ENCODE peak calls at places on chromosomes 1 and 21, in four cellular contexts. J is GM23338; C is activated CD8-positive, alpha-beta memory T cell treated with anti-CD3 and anti-CD28 coated beads, Interleukin-2, amount 50 U/mL, for 48 hours; N is OCI-LY7. V is an unnamed sample.

GRCh38 chr1:6599141-6599975 is 3.3 kb downstream of the KLHL21 start:
- DNase-seq in J (no peak), C (peak), N (peak), V (peak)

GRCh38 chr1:218823291-218823900 is 350.3 kb upstream of the LYPLAL1 start:
- DNase-seq in J (no peak), C (no peak), N (no peak), V (no peak)

GRCh38 chr1:226577401-226578180 is 29.0 kb downstream of the STUM start:
- DNase-seq in J (peak), C (no peak), N (no peak), V (no peak)

GRCh38 chr1:65751961-65752360 is 40.7 kb upstream of the PDE4B start:
- DNase-seq in J (no peak), C (no peak), N (no peak), V (no peak)

GRCh38 chr1:157878059-157878458 is 36.5 kb upstream of the CD5L start:
- DNase-seq in J (peak), C (no peak), N (peak), V (no peak)

GRCh38 chr1:93871356-93871755 is 7.7 kb downstream of the DNTTIP2 start:
- DNase-seq in J (no peak), C (no peak), N (no peak), V (no peak)

GRCh38 chr1:225754940-225755635 is 22.5 kb upstream of the SRP9 start:
- DNase-seq in J (no peak), C (no peak), N (no peak), V (no peak)

GRCh38 chr1:110430366-110430765 is 20.6 kb upstream of the PROK1 start:
- DNase-seq in J (no peak), C (no peak), N (peak), V (no peak)

GRCh38 chr1:24643362-24644346 is 552 bp downstream of the SRRM1 start:
- DNase-seq in J (peak), C (no peak), N (peak), V (peak)

GRCh38 chr1:23246274-23246673 is 29.0 kb upstream of the HTR1D start:
- DNase-seq in J (no peak), C (no peak), N (no peak), V (no peak)

GRCh38 chr1:38558476-38559179 is 300.9 kb downstream of the RRAGC start:
- DNase-seq in J (peak), C (no peak), N (no peak), V (no peak)

GRCh38 chr1:42913426-42914091 is 45.1 kb downstream of the SLC2A1 start:
- DNase-seq in J (peak), C (no peak), N (peak), V (peak)

GRCh38 chr1:230303822-230304221 is 122.3 kb downstream of the PGBD5 start:
- DNase-seq in J (no peak), C (no peak), N (no peak), V (no peak)

GRCh38 chr1:93317207-93317606 is 28.5 kb upstream of the DR1 start:
- DNase-seq in J (no peak), C (no peak), N (no peak), V (no peak)

GRCh38 chr1:2275796-2276536 is 47.8 kb downstream of the SKI start:
- DNase-seq in J (no peak), C (no peak), N (peak), V (no peak)

GRCh38 chr1:41843378-41843777 is 75.3 kb downstream of the HIVEP3 start:
- DNase-seq in J (no peak), C (no peak), N (no peak), V (no peak)

GRCh38 chr1:184691719-184692324 is 62.8 kb downstream of the EDEM3 start:
- DNase-seq in J (peak), C (no peak), N (peak), V (no peak)

GRCh38 chr21:26849428-26850115 is 4.4 kb upstream of the ADAMTS1 start:
- DNase-seq in J (peak), C (no peak), N (peak), V (no peak)

GRCh38 chr21:33522950-33523349 is 19.0 kb downstream of the GART start:
- DNase-seq in J (no peak), C (no peak), N (no peak), V (no peak)